ENCODE peak calls at places on chromosome 17, in nine cellular contexts. Z is GM19239, W is T-helper 17 cell, P is mesenchymal stem cell, H is A172, Y is EL, L is NCI-H1417, E is RWPE1, U is glutamatergic neuron. K is an unnamed sample.

GRCh38 chr17:60445144-60445543 is 22.9 kb downstream of the CHCT1 start:
- DNase-seq in Z (no peak), W (no peak), P (no peak), H (no peak), Y (no peak), L (no peak), E (no peak), U (no peak), K (no peak)

GRCh38 chr17:72134560-72135399 is 14.0 kb downstream of the SOX9 start:
- DNase-seq in Z (no peak), W (no peak), P (no peak), H (peak; percentile 45), Y (peak; percentile 25), L (no peak), E (no peak), U (no peak), K (peak; percentile 16)

GRCh38 chr17:72145972-72146755 is 25.3 kb downstream of the SOX9 start:
- DNase-seq in Z (no peak), W (no peak), P (no peak), H (peak; percentile 35), Y (peak; percentile 59), L (no peak), E (no peak), U (no peak), K (no peak)

GRCh38 chr17:63919311-63919723 is 678 bp upstream of the GH1 start:
- DNase-seq in Z (peak; percentile 57), W (peak; percentile 53), P (peak; percentile 65), H (peak; percentile 63), Y (peak; percentile 69), L (peak; percentile 36), E (peak; percentile 83), U (peak; percentile 55), K (peak; percentile 44)

GRCh38 chr17:50188521-50189395 is 12.7 kb downstream of the COL1A1 start:
- DNase-seq in Z (no peak), W (no peak), P (peak; percentile 22), H (no peak), Y (no peak), L (no peak), E (no peak), U (no peak), K (no peak)

GRCh38 chr17:74682028-74682427 is 30.7 kb downstream of the CD300LF start:
- DNase-seq in Z (no peak), W (no peak), P (no peak), H (no peak), Y (no peak), L (no peak), E (no peak), U (no peak), K (no peak)

GRCh38 chr17:16073845-16074244 is 74.2 kb downstream of the TTC19 start:
- DNase-seq in Z (no peak), W (no peak), P (no peak), H (no peak), Y (no peak), L (no peak), E (no peak), U (no peak), K (no peak)

GRCh38 chr17:40058151-40058784 is 4.1 kb upstream of the MED24 start:
- DNase-seq in Z (no peak), W (no peak), P (peak; percentile 57), H (no peak), Y (no peak), L (no peak), E (no peak), U (no peak), K (no peak)

GRCh38 chr17:45758544-45758943 is 25.6 kb upstream of the CRHR1 start:
- DNase-seq in Z (no peak), W (no peak), P (no peak), H (no peak), Y (no peak), L (no peak), E (no peak), U (no peak), K (no peak)

GRCh38 chr17:43591750-43592562 is 45.8 kb upstream of the ETV4 start:
- DNase-seq in Z (no peak), W (no peak), P (peak; percentile 66), H (peak; percentile 79), Y (peak; percentile 93), L (no peak), E (peak; percentile 80), U (no peak), K (no peak)

GRCh38 chr17:34382586-34383224 is 19.7 kb upstream of the CCL1 start:
- DNase-seq in Z (no peak), W (no peak), P (no peak), H (no peak), Y (no peak), L (no peak), E (no peak), U (no peak), K (no peak)

GRCh38 chr17:32596666-32597065 is 109.9 kb downstream of the CDK5R1 start:
- DNase-seq in Z (peak; percentile 34), W (no peak), P (no peak), H (peak; percentile 36), Y (peak; percentile 28), L (no peak), E (no peak), U (peak; percentile 65), K (peak; percentile 60)

GRCh38 chr17:64739316-64740058 is 77.4 kb upstream of the SMURF2 start:
- DNase-seq in Z (no peak), W (no peak), P (peak; percentile 95), H (no peak), Y (peak; percentile 69), L (no peak), E (no peak), U (no peak), K (no peak)

GRCh38 chr17:77356690-77357201 is 216.0 kb downstream of the SEC14L1 start:
- DNase-seq in Z (no peak), W (no peak), P (no peak), H (no peak), Y (no peak), L (no peak), E (no peak), U (no peak), K (no peak)

GRCh38 chr17:48597775-48598631 is 4.4 kb upstream of the HOXB5 start:
- DNase-seq in Z (no peak), W (no peak), P (peak; percentile 95), H (peak; percentile 91), Y (no peak), L (peak; percentile 82), E (no peak), U (no peak), K (peak; percentile 82)

GRCh38 chr17:73719588-73720071 is 75.4 kb upstream of the SDK2 start:
- DNase-seq in Z (no peak), W (no peak), P (peak; percentile 3), H (no peak), Y (no peak), L (peak; percentile 45), E (no peak), U (peak; percentile 61), K (peak; percentile 92)

GRCh38 chr17:35052780-35053179 is 10.7 kb downstream of the RFFL start:
- DNase-seq in Z (no peak), W (no peak), P (no peak), H (no peak), Y (no peak), L (no peak), E (no peak), U (no peak), K (no peak)

GRCh38 chr17:45018514-45019176 is 32.8 kb downstream of the DCAKD start:
- DNase-seq in Z (no peak), W (no peak), P (peak; percentile 36), H (no peak), Y (peak; percentile 28), L (peak; percentile 72), E (no peak), U (no peak), K (no peak)

K was measured in SW480.